ENCODE peak calls at places on chromosomes 11 and 22, in seven cellular contexts. One of them, this sample, is unnamed.
A peak's percentile ranks its signal among the peaks of the same experiment; 100 is the strongest.

GRCh38 chr11:120974466-120974865 is 49.4 kb upstream of the TBCEL start:
- DNase-seq in smooth muscle cell of the brain vasculature: no peak
- DNase-seq in HT1080: no peak
- DNase-seq in EL: no peak
- DNase-seq in hypothalamus: no peak
- DNase-seq in SW 1271: no peak
- DNase-seq in HFFc6: no peak
- DNase-seq in this sample: no peak

GRCh38 chr11:131748146-131749050 is 378.0 kb downstream of the NTM start:
- DNase-seq in smooth muscle cell of the brain vasculature: peak; percentile 65
- DNase-seq in HT1080: peak; percentile 81
- DNase-seq in EL: peak; percentile 72
- DNase-seq in hypothalamus: peak; percentile 10
- DNase-seq in SW 1271: no peak
- DNase-seq in HFFc6: peak; percentile 76
- DNase-seq in this sample: peak; percentile 79

GRCh38 chr11:84019576-84020194 is 733.5 kb upstream of the CCDC90B start:
- DNase-seq in smooth muscle cell of the brain vasculature: peak; percentile 15
- DNase-seq in HT1080: peak; percentile 81
- DNase-seq in EL: peak; percentile 49
- DNase-seq in hypothalamus: no peak
- DNase-seq in SW 1271: peak; percentile 7
- DNase-seq in HFFc6: peak; percentile 3
- DNase-seq in this sample: peak; percentile 79

GRCh38 chr22:35896306-35896705 is 132.3 kb downstream of the RBFOX2 start:
- DNase-seq in smooth muscle cell of the brain vasculature: no peak
- DNase-seq in HT1080: no peak
- DNase-seq in EL: no peak
- DNase-seq in hypothalamus: no peak
- DNase-seq in SW 1271: no peak
- DNase-seq in HFFc6: no peak
- DNase-seq in this sample: no peak

GRCh38 chr11:128946646-128947045 is 4.0 kb upstream of the TP53AIP1 start:
- DNase-seq in smooth muscle cell of the brain vasculature: no peak
- DNase-seq in HT1080: no peak
- DNase-seq in EL: no peak
- DNase-seq in hypothalamus: no peak
- DNase-seq in SW 1271: no peak
- DNase-seq in HFFc6: no peak
- DNase-seq in this sample: no peak

GRCh38 chr11:10694481-10695239 is 1.1 kb upstream of the IRAG1 start:
- DNase-seq in smooth muscle cell of the brain vasculature: no peak
- DNase-seq in HT1080: no peak
- DNase-seq in EL: peak; percentile 52
- DNase-seq in hypothalamus: no peak
- DNase-seq in SW 1271: no peak
- DNase-seq in HFFc6: peak; percentile 79
- DNase-seq in this sample: peak; percentile 70

GRCh38 chr22:36466258-36466657 is 15.2 kb downstream of the TXN2 start:
- DNase-seq in smooth muscle cell of the brain vasculature: no peak
- DNase-seq in HT1080: no peak
- DNase-seq in EL: no peak
- DNase-seq in hypothalamus: no peak
- DNase-seq in SW 1271: no peak
- DNase-seq in HFFc6: no peak
- DNase-seq in this sample: no peak

GRCh38 chr11:115691030-115691429 is 186.8 kb upstream of the CADM1 start:
- DNase-seq in smooth muscle cell of the brain vasculature: no peak
- DNase-seq in HT1080: no peak
- DNase-seq in EL: no peak
- DNase-seq in hypothalamus: no peak
- DNase-seq in SW 1271: no peak
- DNase-seq in HFFc6: no peak
- DNase-seq in this sample: no peak

GRCh38 chr11:95519912-95520311 is 269.7 kb downstream of the FAM76B start:
- DNase-seq in smooth muscle cell of the brain vasculature: no peak
- DNase-seq in HT1080: no peak
- DNase-seq in EL: no peak
- DNase-seq in hypothalamus: no peak
- DNase-seq in SW 1271: no peak
- DNase-seq in HFFc6: no peak
- DNase-seq in this sample: no peak

GRCh38 chr11:117572129-117572528 is 224.9 kb downstream of the DSCAML1 start:
- DNase-seq in smooth muscle cell of the brain vasculature: no peak
- DNase-seq in HT1080: no peak
- DNase-seq in EL: no peak
- DNase-seq in hypothalamus: no peak
- DNase-seq in SW 1271: no peak
- DNase-seq in HFFc6: no peak
- DNase-seq in this sample: no peak

GRCh38 chr11:120357620-120358019 is 21.4 kb downstream of the ARHGEF12 start:
- DNase-seq in smooth muscle cell of the brain vasculature: no peak
- DNase-seq in HT1080: no peak
- DNase-seq in EL: no peak
- DNase-seq in hypothalamus: no peak
- DNase-seq in SW 1271: no peak
- DNase-seq in HFFc6: no peak
- DNase-seq in this sample: no peak

GRCh38 chr11:125773516-125773915 is 5.1 kb downstream of the PATE2 start:
- DNase-seq in smooth muscle cell of the brain vasculature: no peak
- DNase-seq in HT1080: no peak
- DNase-seq in EL: peak; percentile 35
- DNase-seq in hypothalamus: no peak
- DNase-seq in SW 1271: no peak
- DNase-seq in HFFc6: peak; percentile 17
- DNase-seq in this sample: peak; percentile 74

GRCh38 chr11:68480855-68481510 is 20.4 kb downstream of the PPP6R3 start:
- DNase-seq in smooth muscle cell of the brain vasculature: no peak
- DNase-seq in HT1080: no peak
- DNase-seq in EL: no peak
- DNase-seq in hypothalamus: no peak
- DNase-seq in SW 1271: no peak
- DNase-seq in HFFc6: no peak
- DNase-seq in this sample: no peak

GRCh38 chr11:126357969-126358762 is 2.7 kb downstream of the ST3GAL4 start:
- DNase-seq in smooth muscle cell of the brain vasculature: no peak
- DNase-seq in HT1080: no peak
- DNase-seq in EL: no peak
- DNase-seq in hypothalamus: no peak
- DNase-seq in SW 1271: no peak
- DNase-seq in HFFc6: no peak
- DNase-seq in this sample: no peak

GRCh38 chr22:19663821-19664325 is 50.4 kb upstream of the SEPTIN5 start:
- DNase-seq in smooth muscle cell of the brain vasculature: peak; percentile 54
- DNase-seq in HT1080: no peak
- DNase-seq in EL: peak; percentile 28
- DNase-seq in hypothalamus: no peak
- DNase-seq in SW 1271: no peak
- DNase-seq in HFFc6: no peak
- DNase-seq in this sample: peak; percentile 43

GRCh38 chr22:50739894-50740293 is 1.9 kb downstream of the ACR start:
- DNase-seq in smooth muscle cell of the brain vasculature: no peak
- DNase-seq in HT1080: no peak
- DNase-seq in EL: no peak
- DNase-seq in hypothalamus: no peak
- DNase-seq in SW 1271: no peak
- DNase-seq in HFFc6: no peak
- DNase-seq in this sample: no peak

GRCh38 chr11:69394902-69395690 is 86.4 kb upstream of the LINC01488 start:
- DNase-seq in smooth muscle cell of the brain vasculature: no peak
- DNase-seq in HT1080: no peak
- DNase-seq in EL: no peak
- DNase-seq in hypothalamus: no peak
- DNase-seq in SW 1271: no peak
- DNase-seq in HFFc6: no peak
- DNase-seq in this sample: no peak

GRCh38 chr11:17979770-17980371 is 33.0 kb downstream of the SERGEF start:
- DNase-seq in smooth muscle cell of the brain vasculature: no peak
- DNase-seq in HT1080: peak; percentile 30
- DNase-seq in EL: peak; percentile 17
- DNase-seq in hypothalamus: no peak
- DNase-seq in SW 1271: no peak
- DNase-seq in HFFc6: no peak
- DNase-seq in this sample: no peak

GRCh38 chr22:45179276-45180049 is 15.7 kb downstream of the NUP50 start:
- DNase-seq in smooth muscle cell of the brain vasculature: no peak
- DNase-seq in HT1080: no peak
- DNase-seq in EL: no peak
- DNase-seq in hypothalamus: no peak
- DNase-seq in SW 1271: no peak
- DNase-seq in HFFc6: no peak
- DNase-seq in this sample: no peak

GRCh38 chr11:118076754-118077281 is at the start of gene TMPRSS4:
- DNase-seq in smooth muscle cell of the brain vasculature: no peak
- DNase-seq in HT1080: no peak
- DNase-seq in EL: no peak
- DNase-seq in hypothalamus: no peak
- DNase-seq in SW 1271: no peak
- DNase-seq in HFFc6: no peak
- DNase-seq in this sample: no peak

GRCh38 chr11:65586676-65587075 is 8.9 kb downstream of the KCNK7 start:
- DNase-seq in smooth muscle cell of the brain vasculature: no peak
- DNase-seq in HT1080: no peak
- DNase-seq in EL: peak; percentile 44
- DNase-seq in hypothalamus: no peak
- DNase-seq in SW 1271: no peak
- DNase-seq in HFFc6: no peak
- DNase-seq in this sample: no peak

GRCh38 chr11:9571071-9571765 is 2.3 kb upstream of the WEE1 start:
- DNase-seq in smooth muscle cell of the brain vasculature: no peak
- DNase-seq in HT1080: no peak
- DNase-seq in EL: no peak
- DNase-seq in hypothalamus: no peak
- DNase-seq in SW 1271: no peak
- DNase-seq in HFFc6: no peak
- DNase-seq in this sample: no peak

GRCh38 chr11:96189351-96189750 is 153.6 kb downstream of the MAML2 start:
- DNase-seq in smooth muscle cell of the brain vasculature: no peak
- DNase-seq in HT1080: no peak
- DNase-seq in EL: no peak
- DNase-seq in hypothalamus: no peak
- DNase-seq in SW 1271: no peak
- DNase-seq in HFFc6: no peak
- DNase-seq in this sample: no peak

GRCh38 chr11:130163346-130164220 is 4.0 kb downstream of the ST14 start:
- DNase-seq in smooth muscle cell of the brain vasculature: no peak
- DNase-seq in HT1080: peak; percentile 48
- DNase-seq in EL: no peak
- DNase-seq in hypothalamus: no peak
- DNase-seq in SW 1271: no peak
- DNase-seq in HFFc6: no peak
- DNase-seq in this sample: no peak

GRCh38 chr22:19040581-19041402 is 81.4 kb downstream of the DGCR2 start:
- DNase-seq in smooth muscle cell of the brain vasculature: no peak
- DNase-seq in HT1080: no peak
- DNase-seq in EL: no peak
- DNase-seq in hypothalamus: no peak
- DNase-seq in SW 1271: no peak
- DNase-seq in HFFc6: no peak
- DNase-seq in this sample: no peak

GRCh38 chr11:124474079-124474478 is 28.6 kb upstream of the OR8B8 start:
- DNase-seq in smooth muscle cell of the brain vasculature: no peak
- DNase-seq in HT1080: no peak
- DNase-seq in EL: no peak
- DNase-seq in hypothalamus: no peak
- DNase-seq in SW 1271: no peak
- DNase-seq in HFFc6: no peak
- DNase-seq in this sample: no peak

GRCh38 chr11:15747671-15748070 is 608.7 kb downstream of the SOX6 start:
- DNase-seq in smooth muscle cell of the brain vasculature: no peak
- DNase-seq in HT1080: no peak
- DNase-seq in EL: peak; percentile 11
- DNase-seq in hypothalamus: no peak
- DNase-seq in SW 1271: no peak
- DNase-seq in HFFc6: no peak
- DNase-seq in this sample: no peak

GRCh38 chr11:122772945-122773344 is 65.4 kb upstream of the CRTAM start:
- DNase-seq in smooth muscle cell of the brain vasculature: no peak
- DNase-seq in HT1080: peak; percentile 25
- DNase-seq in EL: peak; percentile 25
- DNase-seq in hypothalamus: no peak
- DNase-seq in SW 1271: no peak
- DNase-seq in HFFc6: no peak
- DNase-seq in this sample: peak; percentile 69

GRCh38 chr11:92259861-92260260 is 35.2 kb downstream of the FAT3 start:
- DNase-seq in smooth muscle cell of the brain vasculature: no peak
- DNase-seq in HT1080: no peak
- DNase-seq in EL: no peak
- DNase-seq in hypothalamus: no peak
- DNase-seq in SW 1271: no peak
- DNase-seq in HFFc6: no peak
- DNase-seq in this sample: no peak